ENCODE peak calls at places on chromosomes 12 and 14, in nine cellular contexts. U, O, T, A, Q, M, J, I and C are unnamed samples. For H3K4me1, the result is how much of the 10 kb centered on the place peaks cover.

GRCh38 chr12:50610171-50610570 is 105.4 kb downstream of the DIP2B start:
- DNase-seq in J (no peak), M (no peak), Q (no peak), A (no peak), I (no peak), U (no peak), T (no peak), O (no peak), C (no peak)

GRCh38 chr12:120007272-120007671 is 18.2 kb downstream of the BICDL1 start:
- DNase-seq in M (no peak), A (no peak), O (peak), Q (no peak), J (no peak), I (peak), U (no peak), T (no peak), C (peak)

GRCh38 chr12:43766291-43766690 is 7.5 kb downstream of the IRAK4 start:
- DNase-seq in O (no peak), Q (no peak), U (no peak), I (no peak), M (peak), J (no peak), A (no peak), T (no peak), C (no peak)

GRCh38 chr12:42809226-42809625 is 219.7 kb upstream of the PRICKLE1 start:
- DNase-seq in M (peak), O (no peak), T (no peak), A (no peak), Q (no peak), I (no peak), J (no peak), U (no peak), C (no peak)

GRCh38 chr12:6684609-6685008 is 4.6 kb downstream of the ZNF384 start:
- DNase-seq in U (no peak), O (peak), J (no peak), A (no peak), I (peak), Q (no peak), M (no peak), T (no peak), C (no peak)

GRCh38 chr14:49970474-49971147 is 77.7 kb downstream of the ARF6 start:
- DNase-seq in M (peak), T (no peak), O (peak), Q (no peak), I (no peak), U (no peak), A (no peak), J (no peak), C (peak)

GRCh38 chr14:62329427-62329826 is 567.2 kb downstream of the SNAPC1 start:
- DNase-seq in A (no peak), Q (no peak), J (no peak), U (no peak), T (no peak), O (no peak), M (peak), I (no peak), C (no peak)

GRCh38 chr12:28874758-28875157 is 274.3 kb upstream of the FAR2 start:
- DNase-seq in O (no peak), M (no peak), T (no peak), I (no peak), Q (no peak), U (no peak), J (no peak), A (no peak), C (no peak)

GRCh38 chr14:31466554-31466953 is 9.2 kb upstream of the DTD2 start:
- DNase-seq in T (no peak), A (no peak), J (no peak), U (no peak), Q (no peak), O (no peak), I (no peak), M (no peak), C (no peak)

GRCh38 chr14:65134651-65135579 is 32.6 kb upstream of the MAX start:
- DNase-seq in M (peak), U (no peak), T (no peak), O (peak), A (no peak), I (no peak), J (no peak), Q (no peak), C (peak)

GRCh38 chr14:84237881-84238280 is 1292.1 kb upstream of the FLRT2 start:
- DNase-seq in U (no peak), T (no peak), I (no peak), J (no peak), M (no peak), A (no peak), O (no peak), Q (no peak), C (no peak)

GRCh38 chr12:78795934-78796445 is 68.6 kb upstream of the SYT1 start:
- DNase-seq in O (no peak), I (no peak), A (no peak), Q (no peak), U (no peak), T (no peak), J (no peak), M (peak), C (no peak)

GRCh38 chr12:29350080-29350479 is 30.9 kb downstream of the ERGIC2 start:
- DNase-seq in A (no peak), Q (peak), M (peak), J (no peak), I (no peak), U (no peak), T (no peak), O (no peak), C (no peak)

GRCh38 chr12:71873821-71874220 is 34.3 kb downstream of the TBC1D15 start:
- DNase-seq in U (no peak), A (no peak), M (no peak), I (no peak), T (no peak), Q (no peak), J (no peak), O (no peak), C (no peak)

GRCh38 chr12:21169878-21170472 is 39.0 kb downstream of the SLCO1B1 start:
- DNase-seq in M (peak), O (peak), U (no peak), A (peak), Q (peak), T (no peak), J (no peak), I (no peak), C (peak)

GRCh38 chr14:54784657-54785056 is 118.0 kb downstream of the GCH1 start:
- DNase-seq in Q (no peak), A (no peak), M (no peak), U (no peak), J (peak), T (peak), I (no peak), O (no peak), C (no peak)

GRCh38 chr12:13278249-13278787 is 81.8 kb downstream of the EMP1 start:
- DNase-seq in J (peak), O (peak), T (peak), I (peak), A (no peak), M (peak), Q (peak), U (peak), C (peak)

GRCh38 chr12:55996715-55997534 is at the start of gene SUOX:
- DNase-seq in I (peak), U (peak), T (peak), J (peak), M (peak), Q (peak), A (peak), O (no peak), C (peak)

GRCh38 chr14:48027115-48027514 is 351.7 kb upstream of the MDGA2 start:
- DNase-seq in J (no peak), I (no peak), A (no peak), M (no peak), T (no peak), O (no peak), U (no peak), Q (no peak), C (peak)

GRCh38 chr14:75609606-75610476 is 31.4 kb downstream of the FLVCR2 start:
- DNase-seq in M (no peak), J (no peak), I (no peak), A (no peak), O (no peak), U (no peak), Q (no peak), T (no peak), C (peak)

GRCh38 chr12:57616383-57617101 is 5.3 kb downstream of the ARHGEF25 start:
- DNase-seq in T (no peak), J (peak), M (peak), I (no peak), O (no peak), U (no peak), A (no peak), Q (no peak), C (no peak)

GRCh38 chr12:119068129-119068856 is 87.0 kb downstream of the SRRM4 start:
- DNase-seq in J (no peak), A (no peak), O (no peak), M (no peak), Q (no peak), U (no peak), T (peak), I (no peak), C (no peak)

GRCh38 chr12:49021292-49021915 is 2.8 kb upstream of the PRKAG1 start:
- DNase-seq in I (no peak), A (no peak), U (no peak), J (peak), M (no peak), Q (no peak), T (no peak), O (no peak), C (no peak)

GRCh38 chr14:23347406-23348296 is 5.0 kb downstream of the SLC22A17 start:
- DNase-seq in O (no peak), J (no peak), Q (no peak), M (no peak), U (no peak), I (no peak), A (no peak), T (no peak), C (no peak)

GRCh38 chr12:14841761-14842160 is 1.6 kb downstream of the ART4 start:
- DNase-seq in J (peak), Q (peak), O (no peak), U (no peak), T (peak), I (no peak), A (no peak), M (peak), C (peak)

GRCh38 chr14:69547701-69548348 is 26.8 kb downstream of the CCDC177 start:
- DNase-seq in I (no peak), J (no peak), T (no peak), O (no peak), M (peak), A (no peak), Q (no peak), U (no peak), C (peak)

GRCh38 chr12:25401547-25402345 is 151.0 kb upstream of the KRAS start:
- DNase-seq in M (no peak), I (no peak), T (no peak), J (no peak), U (no peak), O (no peak), A (no peak), Q (no peak), C (no peak)

GRCh38 chr12:66555113-66555512 is 123.8 kb downstream of the GRIP1 start:
- DNase-seq in O (no peak), T (no peak), A (no peak), J (no peak), U (no peak), M (peak), Q (no peak), I (no peak), C (no peak)

GRCh38 chr12:4809449-4810218 is 89.4 kb downstream of the GALNT8 start:
- DNase-seq in Q (no peak), T (no peak), M (peak), A (no peak), I (no peak), O (no peak), J (no peak), U (no peak), C (no peak)

GRCh38 chr12:59067068-59067467 is 146.8 kb upstream of the LRIG3 start:
- DNase-seq in J (no peak), T (no peak), U (no peak), Q (no peak), A (no peak), I (no peak), M (peak), O (no peak), C (no peak)

GRCh38 chr12:94615284-94616216 is 34.8 kb downstream of the TMCC3 start:
- DNase-seq in U (no peak), A (no peak), Q (peak), M (peak), O (no peak), T (peak), I (no peak), J (peak), C (peak)

GRCh38 chr12:84738481-84738972 is 174.1 kb downstream of the SLC6A15 start:
- DNase-seq in O (no peak), M (peak), Q (no peak), A (no peak), I (no peak), T (no peak), J (no peak), U (no peak), C (no peak)

GRCh38 chr12:104494816-104495158 is 38.0 kb downstream of the CHST11 start:
- DNase-seq in U (no peak), Q (no peak), A (no peak), M (no peak), O (no peak), J (no peak), T (no peak), I (no peak), C (no peak)

GRCh38 chr12:104493504-104493903 is 36.8 kb downstream of the CHST11 start:
- DNase-seq in J (no peak), T (no peak), I (no peak), Q (no peak), M (no peak), O (no peak), A (no peak), U (no peak), C (no peak)

GRCh38 chr12:104494137-104494815 is 37.5 kb downstream of the CHST11 start:
- DNase-seq in A (no peak), O (peak), M (peak), T (no peak), I (peak), U (no peak), J (no peak), Q (no peak), C (peak)

GRCh38 chr12:104496336-104496735 is 39.6 kb downstream of the CHST11 start:
- DNase-seq in M (no peak), T (no peak), A (no peak), O (no peak), J (no peak), Q (no peak), I (no peak), U (no peak), C (no peak)

DNA sequence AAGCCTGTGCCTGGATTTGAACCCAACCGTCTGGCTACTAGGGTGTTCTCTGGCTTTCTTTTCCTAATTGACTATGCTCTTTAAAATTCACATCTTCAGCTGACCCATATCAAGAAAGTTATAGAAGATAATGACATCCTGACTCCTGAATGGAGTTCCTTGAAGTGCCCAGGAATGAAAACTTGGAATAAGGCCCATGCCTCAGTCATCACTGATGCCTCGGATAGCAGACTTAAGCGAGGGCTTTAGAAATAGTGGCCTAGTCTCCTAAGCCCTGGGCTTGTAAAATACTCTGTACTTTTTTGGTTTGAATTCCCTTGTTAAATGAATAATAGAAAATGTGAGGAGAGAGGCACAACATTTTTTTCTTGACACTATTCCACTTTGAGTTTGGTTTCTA is 39.0 kb downstream of the CHST11 start:
- DNase-seq in M (peak), T (no peak), O (no peak), I (no peak), J (no peak), A (no peak), U (no peak), Q (no peak), C (no peak)
- H3K4me1 ChIP-seq in M (under half), T (under half), O (half or more), I (half or more), J (under half), A (under half), U (under half), Q (under half), C (under half)

GRCh38 chr12:109999983-110000505 is 814 bp downstream of the ANKRD13A start:
- DNase-seq in O (peak), A (no peak), T (no peak), I (no peak), Q (peak), J (no peak), U (no peak), M (peak), C (peak)
- H3K4me1 ChIP-seq in O (half or more), A (under half), T (under half), I (under half), Q (under half), J (under half), U (under half), M (under half), C (half or more)

GRCh38 chr14:91373591-91374245 is 43.9 kb downstream of the CCDC88C start:
- DNase-seq in T (no peak), O (peak), I (peak), A (no peak), Q (no peak), M (no peak), J (no peak), U (no peak), C (no peak)
- H3K4me1 ChIP-seq in T (under half), O (half or more), I (half or more), A (half or more), Q (under half), M (under half), J (under half), U (half or more), C (under half)

DNA sequence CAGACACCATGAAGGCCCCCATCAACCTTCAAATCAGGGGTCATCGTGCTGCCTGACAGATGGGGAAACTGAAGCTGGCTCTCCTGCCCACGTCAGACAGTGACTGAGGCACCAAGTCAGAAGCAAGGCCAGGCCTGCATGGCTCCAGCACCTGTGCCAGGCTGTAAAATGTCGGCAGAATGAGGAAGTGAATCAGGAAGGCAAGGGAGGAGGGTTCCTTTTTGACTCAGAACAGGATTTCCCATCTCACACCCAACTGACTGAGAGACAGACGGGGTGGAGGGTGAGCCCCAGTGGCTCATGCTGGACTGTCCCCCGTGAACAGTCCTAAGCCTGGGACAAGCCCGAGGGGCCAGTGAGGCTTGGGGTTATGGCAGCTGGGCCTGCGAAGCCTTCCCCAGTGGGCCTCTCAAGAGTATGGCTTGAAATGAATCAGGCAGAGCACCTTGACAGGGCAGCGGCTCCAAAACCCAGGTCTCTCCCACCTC is 20.9 kb downstream of the SYNE3 start:
- DNase-seq in T (no peak), I (no peak), O (no peak), Q (no peak), J (no peak), U (no peak), A (no peak), M (no peak), C (no peak)
- H3K4me1 ChIP-seq in T (under half), I (under half), O (half or more), Q (under half), J (under half), U (under half), A (under half), M (under half), C (under half)

DNA sequence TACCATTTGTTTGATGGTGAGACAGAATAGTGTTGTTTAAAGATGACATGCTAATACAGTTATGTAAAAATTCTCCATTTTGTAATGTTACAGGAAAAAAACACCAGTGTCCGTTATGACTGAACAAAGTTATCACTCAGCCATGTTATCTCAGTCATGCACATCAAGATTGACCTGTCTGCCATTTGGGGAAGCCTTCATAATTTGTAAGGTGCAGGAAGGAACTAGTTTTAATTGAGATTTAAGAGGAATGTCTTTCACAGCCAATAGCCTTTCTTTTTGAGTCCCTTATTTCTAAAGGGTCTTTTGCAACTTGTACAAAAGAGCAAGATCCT is 432.2 kb downstream of the RAD51B start:
- DNase-seq in J (no peak), M (no peak), T (no peak), I (no peak), A (no peak), Q (no peak), U (no peak), O (no peak), C (no peak)
- H3K4me1 ChIP-seq in J (under half), M (under half), T (under half), I (under half), A (half or more), Q (under half), U (half or more), O (under half), C (half or more)